ENCODE peak calls at places on chromosomes 3 and 15, in seven cellular contexts. Y is stimulated activated naive CD4-positive, alpha-beta T cell treated with Interleukin-2 at 50 U/mL for 16 hours; U is NCI-H510A; D is fibroblast of lung; G is Right ventricle myocardium superior; L is SJSA1; E is stimulated activated naive CD8-positive, alpha-beta T cell treated with anti-CD3 and anti-CD28 coated beads, Interleukin-15, Interleukin-2, amounts not matched to agents 100 U/mL and 50 U/mL, for 24 hours. Z is an unnamed sample.

GRCh38 chr3:22129101-22129500 is 378.1 kb upstream of the ZNF385D start:
- DNase-seq in E (no peak), U (no peak), Y (no peak), G (no peak), D (no peak), L (no peak), Z (peak; percentile 92)

GRCh38 chr3:147421184-147421912 is 12.2 kb downstream of the ZIC1 start:
- DNase-seq in U (no peak), E (no peak), G (no peak), L (no peak), Y (no peak), D (no peak), Z (no peak)

GRCh38 chr15:87527416-87527815 is 729.1 kb downstream of the NTRK3 start:
- DNase-seq in L (no peak), G (no peak), Y (no peak), E (no peak), U (no peak), D (peak; percentile 82), Z (peak; percentile 81)

GRCh38 chr3:43699864-43700263 is 9.1 kb downstream of the ABHD5 start:
- DNase-seq in Y (no peak), G (no peak), L (no peak), D (no peak), U (no peak), E (no peak), Z (peak; percentile 66)

GRCh38 chr3:13017361-13018038 is 55.7 kb downstream of the IQSEC1 start:
- DNase-seq in U (no peak), Y (no peak), L (no peak), D (no peak), G (peak; percentile 27), E (no peak), Z (no peak)

GRCh38 chr15:97966924-97967620 is 6.6 kb downstream of the ARRDC4 start:
- DNase-seq in E (no peak), L (no peak), D (no peak), G (no peak), Y (no peak), U (no peak), Z (no peak)

GRCh38 chr3:196339493-196340254 is 1.5 kb upstream of the TM4SF19 start:
- DNase-seq in L (peak; percentile 60), U (no peak), Y (no peak), G (no peak), D (peak; percentile 73), E (no peak), Z (peak; percentile 80)

GRCh38 chr15:50071551-50072258 is 47.3 kb downstream of the ATP8B4 start:
- DNase-seq in L (no peak), U (no peak), Y (no peak), D (no peak), G (no peak), E (no peak), Z (no peak)

GRCh38 chr3:42216820-42217416 is 49.1 kb downstream of the CCK start:
- DNase-seq in G (no peak), E (no peak), Y (no peak), L (no peak), U (no peak), D (peak; percentile 17), Z (peak; percentile 40)

GRCh38 chr3:42179110-42179725 is 86.8 kb downstream of the CCK start:
- DNase-seq in U (no peak), L (peak; percentile 70), D (peak; percentile 95), G (no peak), E (peak; percentile 14), Y (no peak), Z (peak; percentile 96)

GRCh38 chr3:69710153-69710977 is 28.9 kb upstream of the MITF start:
- DNase-seq in U (no peak), E (no peak), L (peak; percentile 42), Y (no peak), G (no peak), D (peak; percentile 82), Z (no peak)

GRCh38 chr3:131591394-131591990 is 88.7 kb upstream of the MRPL3 start:
- DNase-seq in U (no peak), E (no peak), G (no peak), Y (no peak), L (peak; percentile 11), D (peak; percentile 58), Z (peak; percentile 32)

GRCh38 chr3:6601374-6601773 is 259.5 kb upstream of the GRM7 start:
- DNase-seq in L (no peak), E (no peak), U (no peak), D (no peak), Y (no peak), G (no peak), Z (no peak)

GRCh38 chr3:155753038-155753647 is 8.3 kb upstream of the PLCH1 start:
- DNase-seq in Y (no peak), U (no peak), E (no peak), G (no peak), L (no peak), D (peak; percentile 25), Z (peak; percentile 48)

GRCh38 chr3:141646760-141647561 is 91.1 kb upstream of the RNF7 start:
- DNase-seq in Y (no peak), U (peak; percentile 41), E (no peak), G (no peak), D (peak; percentile 54), L (peak; percentile 27), Z (peak; percentile 60)

GRCh38 chr15:64950888-64951287 is 38.8 kb downstream of the SPG21 start:
- DNase-seq in L (no peak), E (no peak), Y (no peak), D (no peak), G (no peak), U (no peak), Z (no peak)

GRCh38 chr3:123778991-123779622 is 105.0 kb downstream of the MYLK start:
- DNase-seq in D (peak; percentile 85), Y (no peak), E (no peak), U (no peak), G (no peak), L (no peak), Z (no peak)

GRCh38 chr3:10242182-10243065 is 5.8 kb upstream of the TATDN2 start:
- DNase-seq in Y (peak; percentile 71), U (no peak), L (no peak), G (no peak), D (peak; percentile 86), E (peak; percentile 78), Z (no peak)

GRCh38 chr3:193903257-193903807 is 232.6 kb upstream of the HES1 start:
- DNase-seq in L (no peak), G (no peak), U (no peak), Y (no peak), E (no peak), D (no peak), Z (no peak)

GRCh38 chr3:189883113-189883753 is 237.5 kb downstream of the P3H2 start:
- DNase-seq in U (no peak), Y (no peak), L (no peak), E (no peak), D (no peak), G (no peak), Z (no peak)

GRCh38 chr3:186506846-186507245 is 37.3 kb downstream of the CRYGS start:
- DNase-seq in D (peak; percentile 40), G (no peak), E (peak; percentile 56), U (no peak), L (no peak), Y (no peak), Z (no peak)

GRCh38 chr3:102229062-102229655 is 205.7 kb upstream of the ZPLD1 start:
- DNase-seq in L (peak; percentile 66), D (peak; percentile 50), Y (peak; percentile 48), U (no peak), G (peak; percentile 76), E (peak; percentile 71), Z (peak; percentile 82)

GRCh38 chr3:123448503-123449091 is at the start of gene ADCY5:
- DNase-seq in D (no peak), E (peak; percentile 8), G (peak; percentile 59), U (no peak), Y (no peak), L (no peak), Z (peak; percentile 7)

GRCh38 chr15:65824941-65825544 is 33.0 kb upstream of the DENND4A start:
- DNase-seq in U (no peak), L (no peak), E (no peak), Y (no peak), D (peak; percentile 31), G (no peak), Z (peak; percentile 80)

GRCh38 chr3:124504332-124505059 is 225.8 kb upstream of the UMPS start:
- DNase-seq in G (peak; percentile 56), E (no peak), L (no peak), Y (no peak), D (peak; percentile 80), U (no peak), Z (peak; percentile 40)

GRCh38 chr3:165507060-165507459 is 310.9 kb upstream of the SLITRK3 start:
- DNase-seq in G (no peak), E (no peak), D (no peak), U (no peak), Y (no peak), L (no peak), Z (no peak)

GRCh38 chr15:49154799-49155109 is 645 bp downstream of the COPS2 start:
- DNase-seq in E (no peak), D (no peak), Y (no peak), G (no peak), U (no peak), L (no peak), Z (no peak)

GRCh38 chr3:182370949-182371348 is 422.4 kb upstream of the ATP11B start:
- DNase-seq in L (peak; percentile 21), U (no peak), D (peak; percentile 86), E (no peak), Y (no peak), G (no peak), Z (peak; percentile 73)

GRCh38 chr3:147518465-147518864 is 109.3 kb downstream of the ZIC1 start:
- DNase-seq in L (no peak), Y (no peak), G (no peak), D (no peak), E (no peak), U (no peak), Z (no peak)

GRCh38 chr15:35937380-35937779 is 391.4 kb upstream of the DPH6 start:
- DNase-seq in E (no peak), L (no peak), U (no peak), G (no peak), Y (no peak), D (no peak), Z (no peak)

GRCh38 chr15:66400351-66400774 is 13.7 kb downstream of the MAP2K1 start:
- DNase-seq in U (no peak), Y (no peak), E (no peak), L (no peak), G (no peak), D (peak; percentile 45), Z (no peak)